ENCODE peak calls at places on chromosomes 4 and X, in five cellular contexts. I is stomach, O is A549, D is GM12878, W is tibial nerve. R is an unnamed sample.

GRCh38 chrX:147838465-147839131 is 73.1 kb upstream of the FMR1 start:
- DNase-seq in W (no peak), D (no peak), O (peak), I (no peak), R (no peak)

GRCh38 chr4:40702137-40702799 is 47.5 kb upstream of the NSUN7 start:
- DNase-seq in O (no peak), D (no peak), W (no peak), I (no peak), R (no peak)

GRCh38 chr4:104592894-104593470 is 98.3 kb upstream of the CXXC4 start:
- DNase-seq in D (no peak), O (no peak), I (no peak), W (no peak), R (no peak)

GRCh38 chr4:67327245-67327860 is 217.9 kb downstream of the CENPC start:
- DNase-seq in W (peak), I (peak), D (peak), O (peak), R (no peak)

GRCh38 chr4:150782921-150783320 is 201.0 kb downstream of the MAB21L2 start:
- DNase-seq in O (no peak), W (no peak), D (no peak), I (no peak), R (no peak)

GRCh38 chr4:44927361-44928061 is 201.2 kb upstream of the GNPDA2 start:
- DNase-seq in O (peak), D (no peak), W (no peak), I (no peak), R (no peak)

GRCh38 chr4:24395937-24396336 is 188.4 kb downstream of the DHX15 start:
- DNase-seq in W (no peak), I (no peak), D (no peak), O (no peak), R (peak)

GRCh38 chr4:84938316-84938715 is 28.2 kb downstream of the WDFY3 start:
- DNase-seq in D (no peak), I (no peak), O (no peak), W (no peak), R (no peak)

GRCh38 chrX:38754102-38754790 is 47.0 kb upstream of the MID1IP1 start:
- DNase-seq in O (peak), W (peak), I (no peak), D (peak), R (no peak)

GRCh38 chrX:38804481-38805293 is 3.4 kb downstream of the MID1IP1 start:
- DNase-seq in I (peak), W (no peak), O (peak), D (no peak), R (no peak)

GRCh38 chr4:1193206-1194027 is 21.0 kb upstream of the SPON2 start:
- DNase-seq in O (no peak), W (no peak), D (no peak), I (peak), R (no peak)

GRCh38 chr4:6996481-6996880 is 46.7 kb upstream of the TADA2B start:
- DNase-seq in W (no peak), O (no peak), I (no peak), D (no peak), R (no peak)

GRCh38 chr4:11730545-11730944 is 301.9 kb upstream of the HS3ST1 start:
- DNase-seq in I (no peak), D (no peak), O (no peak), W (no peak), R (no peak)

GRCh38 chr4:21769404-21770147 is 179.0 kb downstream of the KCNIP4 start:
- DNase-seq in W (no peak), D (no peak), O (peak), I (no peak), R (no peak)

GRCh38 chr4:168848112-168848511 is 161.9 kb downstream of the CBR4 start:
- DNase-seq in O (no peak), D (no peak), W (no peak), I (no peak), R (no peak)

GRCh38 chr4:150176559-150176958 is 98.3 kb downstream of the DCLK2 start:
- DNase-seq in W (no peak), O (no peak), I (no peak), D (no peak), R (peak)

GRCh38 chrX:20274121-20274520 is 7.4 kb upstream of the RPS6KA3 start:
- DNase-seq in W (no peak), O (no peak), I (no peak), D (no peak), R (no peak)

GRCh38 chrX:68261060-68261672 is 172.1 kb downstream of the OPHN1 start:
- DNase-seq in D (no peak), W (peak), O (no peak), I (no peak), R (no peak)

GRCh38 chr4:15420642-15421041 is 7.2 kb upstream of the C1QTNF7 start:
- DNase-seq in W (no peak), I (no peak), D (no peak), O (no peak), R (no peak)
- TF ChIP-seq CTCF in W (no peak), I (no peak), D (no peak), O (no peak), R (no peak)

GRCh38 chrX:119853449-119853848 is 686 bp upstream of the UPF3B start:
- DNase-seq in D (no peak), W (peak), I (no peak), O (no peak), R (no peak)

DNA sequence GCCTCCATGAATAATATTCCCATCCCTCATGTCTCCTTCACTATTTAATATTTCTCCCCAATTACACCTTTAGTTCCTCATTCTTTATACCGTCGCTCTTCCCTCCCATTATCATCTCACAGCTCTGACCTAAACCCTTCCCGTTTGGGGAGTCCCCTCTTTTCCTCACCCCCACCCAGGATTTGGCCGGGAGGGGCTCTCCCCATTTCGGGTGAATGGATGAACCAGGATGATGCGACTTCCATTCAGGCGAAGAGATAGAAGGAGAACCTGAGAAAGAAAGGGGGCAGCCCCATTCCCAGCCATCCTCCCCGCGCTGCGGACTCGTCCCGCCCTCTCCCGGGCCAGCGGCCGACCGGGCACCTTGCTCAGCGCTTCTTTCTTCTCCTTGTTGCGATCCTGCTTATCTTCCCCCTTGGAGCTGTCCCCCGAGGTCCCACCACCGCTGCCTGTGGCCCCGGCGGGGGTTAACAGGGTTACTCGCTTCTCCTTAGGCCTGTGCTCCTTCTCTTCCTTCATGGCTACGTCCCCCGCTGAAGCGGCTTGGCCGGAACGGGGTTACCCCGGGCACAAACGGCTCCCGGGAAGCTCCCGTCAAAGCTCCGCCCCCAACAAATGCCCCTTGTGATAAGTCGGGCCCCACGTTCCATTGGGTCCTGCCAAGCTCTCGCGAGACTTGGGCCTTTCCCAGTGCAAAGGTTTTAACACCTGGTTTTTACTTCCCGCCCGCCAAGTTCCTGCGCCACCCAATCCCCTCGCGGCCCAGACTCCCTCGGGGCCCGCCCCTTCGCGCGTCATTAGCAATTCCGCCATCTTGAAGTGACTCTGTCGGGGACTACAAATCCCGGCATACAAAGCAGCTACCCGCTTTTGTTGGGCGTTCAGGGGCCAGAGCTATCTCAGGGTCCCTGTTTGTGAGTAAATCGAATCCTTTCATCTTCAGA is at the start of gene UPF3B:
- DNase-seq in O (peak), I (peak), W (peak), D (peak), R (peak)
- TF ChIP-seq POLR2A in O (peak), I (no peak), W (no peak), D (peak), R (peak)

GRCh38 chr4:182904271-182904761 is 12.9 kb downstream of the DCTD start:
- DNase-seq in I (no peak), D (no peak), W (no peak), O (no peak), R (no peak)
- TF ChIP-seq EP300 in I (no peak), D (no peak), W (peak), O (no peak), R (no peak)

DNA sequence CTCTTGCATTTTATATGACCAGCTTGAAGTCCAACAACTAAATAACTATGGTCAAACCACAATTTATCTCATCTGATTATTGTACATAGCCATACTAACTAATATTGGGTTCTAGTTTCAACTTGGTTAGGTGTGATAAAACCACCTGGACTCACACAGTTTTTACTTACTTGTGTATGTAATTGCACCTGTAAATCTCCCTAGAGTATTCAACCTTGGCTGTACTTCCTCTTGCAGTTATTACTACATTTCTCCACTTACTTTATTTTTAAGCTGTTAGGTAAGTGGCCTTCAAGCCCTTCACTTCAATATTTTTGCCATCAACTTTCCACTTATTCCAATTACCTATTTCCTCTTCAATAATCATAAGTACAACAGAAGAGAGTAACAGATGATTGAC is 115.8 kb upstream of the ANKRD50 start:
- DNase-seq in I (no peak), D (no peak), O (no peak), W (no peak), R (no peak)
- TF ChIP-seq CTCF in I (no peak), D (no peak), O (no peak), W (no peak), R (no peak)

R was measured in esophagus muscularis mucosa.